ENCODE peak calls at places on chromosomes 13 and 19, in ten cellular contexts. L is ovary; Q is fibroblast of mammary gland; X is right cardiac atrium; R is AG04450; A is right atrium auricular region; I is HL-60; H is body of pancreas; F is pancreas; Y is effector memory CD4-positive, alpha-beta T cell. G is an unnamed sample.

GRCh38 chr19:30780456-30780855 is 408.3 kb downstream of the ZNF536 start:
- DNase-seq in L (no peak), A (peak; percentile 44), X (no peak), Q (no peak), H (no peak), Y (no peak), I (no peak), F (no peak), R (no peak), G (no peak)

GRCh38 chr19:55069137-55069858 is 6.3 kb upstream of the RDH13 start:
- DNase-seq in R (no peak), A (no peak), F (no peak), I (no peak), Y (no peak), X (peak; percentile 51), H (peak; percentile 47), L (no peak), Q (peak; percentile 21), G (peak; percentile 28)

GRCh38 chr19:12825259-12826131 is 8.9 kb downstream of the RTBDN start:
- DNase-seq in A (no peak), Q (no peak), R (no peak), F (peak; percentile 66), X (no peak), H (no peak), I (no peak), Y (no peak), L (no peak), G (peak; percentile 54)

GRCh38 chr13:43397110-43397509 is 373.7 kb downstream of the DNAJC15 start:
- DNase-seq in Y (no peak), L (no peak), A (no peak), I (no peak), X (no peak), H (no peak), R (no peak), F (no peak), Q (peak; percentile 85), G (peak; percentile 28)

GRCh38 chr19:13022859-13023636 is 27.8 kb downstream of the NFIX start:
- DNase-seq in A (peak; percentile 86), Y (no peak), X (peak; percentile 94), F (no peak), I (peak; percentile 7), L (peak; percentile 90), R (peak; percentile 92), Q (peak; percentile 97), H (peak; percentile 57), G (peak; percentile 96)

GRCh38 chr19:55377356-55378131 is 918 bp downstream of the TMEM190 start:
- DNase-seq in Y (no peak), Q (no peak), A (no peak), X (peak; percentile 79), L (no peak), I (no peak), F (no peak), H (no peak), R (no peak), G (no peak)

GRCh38 chr13:80338781-80339577 is 1.9 kb downstream of the SPRY2 start:
- DNase-seq in L (peak; percentile 63), A (peak; percentile 83), H (peak; percentile 66), Q (peak; percentile 79), I (no peak), R (peak; percentile 56), F (peak; percentile 81), Y (no peak), X (peak; percentile 91), G (peak; percentile 79)

GRCh38 chr13:43805071-43805468 is 18.3 kb upstream of the ENOX1 start:
- DNase-seq in F (no peak), H (no peak), A (no peak), I (no peak), X (no peak), L (no peak), Y (no peak), R (peak; percentile 54), Q (peak; percentile 100), G (peak; percentile 51)

DNA sequence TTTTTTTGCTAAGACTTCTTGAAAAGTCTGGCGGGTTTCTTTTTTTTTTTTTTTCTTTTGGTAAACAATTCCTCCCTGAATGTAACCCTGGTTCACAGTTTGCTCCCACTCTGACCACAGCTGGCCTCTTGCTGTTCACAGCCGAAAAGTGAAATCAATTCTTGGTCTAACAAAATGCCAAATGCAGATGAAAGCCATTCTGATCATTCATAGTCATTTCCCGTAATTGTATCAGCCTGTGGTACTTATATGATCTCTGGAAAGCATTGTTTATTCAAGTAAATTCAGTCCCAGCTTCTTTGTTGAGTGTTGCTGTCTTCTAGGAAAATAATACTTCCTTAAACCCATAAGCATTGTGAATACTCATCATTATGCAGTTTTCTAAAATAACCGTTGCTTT is 87.5 kb downstream of the MAB21L1 start:
- DNase-seq in I (no peak), Q (peak; percentile 72), F (no peak), H (no peak), A (no peak), Y (no peak), R (no peak), L (no peak), X (no peak), G (peak; percentile 74)
- H3K4me3 ChIP-seq in I (no peak overlapping the region), Q (peak overlapping the region; percentile 6), F (no peak overlapping the region), H (no peak overlapping the region), A (peak overlapping the region; percentile 1), Y (no peak overlapping the region), R (no peak overlapping the region), L (no peak overlapping the region), X (peak overlapping the region; percentile 34), G (no peak overlapping the region)

GRCh38 chr19:1556639-1557070 is 11.5 kb downstream of the MEX3D start:
- DNase-seq in A (no peak), I (no peak), Q (no peak), H (no peak), L (no peak), X (no peak), R (no peak), Y (no peak), F (no peak), G (no peak)

GRCh38 chr19:1558552-1558951 is 9.6 kb downstream of the MEX3D start:
- DNase-seq in X (no peak), A (no peak), I (no peak), L (no peak), Y (no peak), H (no peak), Q (no peak), F (no peak), R (no peak), G (no peak)

GRCh38 chr19:1553415-1553814 is 14.7 kb downstream of the MEX3D start:
- DNase-seq in F (no peak), Y (no peak), L (no peak), Q (no peak), R (no peak), H (no peak), X (no peak), I (no peak), A (no peak), G (no peak)

GRCh38 chr19:1555802-1556638 is 12.1 kb downstream of the MEX3D start:
- DNase-seq in L (no peak), I (no peak), H (no peak), F (no peak), R (no peak), Y (no peak), A (no peak), X (no peak), Q (no peak), G (no peak)

GRCh38 chr19:1554968-1555801 is 12.9 kb downstream of the MEX3D start:
- DNase-seq in Q (no peak), H (no peak), R (no peak), A (no peak), F (no peak), I (no peak), L (no peak), X (no peak), Y (no peak), G (no peak)
- H3K4me3 ChIP-seq in Q (no peak overlapping the region), H (no peak overlapping the region), R (no peak overlapping the region), A (no peak overlapping the region), F (no peak overlapping the region), I (no peak overlapping the region), L (no peak overlapping the region), X (no peak overlapping the region), Y (no peak overlapping the region), G (no peak overlapping the region)

GRCh38 chr13:37869506-37869755 is 141 bp downstream of the TRPC4 start:
- DNase-seq in A (no peak), L (no peak), Q (peak; percentile 14), I (no peak), X (peak; percentile 37), R (no peak), F (peak; percentile 58), H (no peak), Y (no peak), G (no peak)

GRCh38 chr13:37869756-37870488 is at the start of gene TRPC4:
- DNase-seq in Q (peak; percentile 65), I (no peak), F (peak; percentile 63), H (peak; percentile 51), X (peak; percentile 64), R (no peak), A (no peak), Y (no peak), L (peak; percentile 66), G (peak; percentile 82)

GRCh38 chr13:37870895-37871550 is 1.5 kb upstream of the TRPC4 start:
- DNase-seq in R (no peak), F (no peak), Y (no peak), Q (peak; percentile 77), I (no peak), H (no peak), X (no peak), A (no peak), L (no peak), G (peak; percentile 74)

GRCh38 chr13:37868691-37869505 is 674 bp downstream of the TRPC4 start:
- DNase-seq in I (no peak), L (no peak), A (no peak), F (no peak), R (no peak), Q (peak; percentile 14), Y (no peak), H (no peak), X (peak; percentile 33), G (peak; percentile 51)

GRCh38 chr13:37870489-37870845 is 895 bp upstream of the TRPC4 start:
- DNase-seq in A (no peak), L (no peak), H (no peak), X (no peak), R (no peak), Y (no peak), F (no peak), Q (no peak), I (no peak), G (peak; percentile 14)
- H3K4me3 ChIP-seq in A (peak overlapping the region; percentile 49), L (peak overlapping the region; percentile 62), H (no peak overlapping the region), X (peak overlapping the region; percentile 42), R (peak overlapping the region; percentile 76), Y (no peak overlapping the region), F (no peak overlapping the region), Q (peak overlapping the region; percentile 52), I (no peak overlapping the region), G (peak overlapping the region; percentile 71)

GRCh38 chr19:42474743-42475142 is 32.0 kb upstream of the CXCL17 start:
- DNase-seq in F (no peak), R (no peak), I (no peak), H (no peak), X (no peak), L (no peak), Q (no peak), A (no peak), Y (no peak), G (no peak)

GRCh38 chr19:42469311-42470239 is 26.8 kb upstream of the CXCL17 start:
- DNase-seq in R (no peak), A (no peak), L (no peak), Q (peak; percentile 27), X (no peak), Y (no peak), I (no peak), H (no peak), F (no peak), G (no peak)

GRCh38 chr19:42472402-42473147 is 29.8 kb upstream of the CXCL17 start:
- DNase-seq in R (no peak), Q (no peak), H (no peak), X (no peak), F (no peak), L (no peak), I (no peak), Y (no peak), A (no peak), G (no peak)

GRCh38 chr19:42473686-42474085 is 30.9 kb upstream of the CXCL17 start:
- DNase-seq in I (no peak), A (no peak), F (no peak), X (no peak), H (no peak), Y (no peak), Q (no peak), L (no peak), R (no peak), G (no peak)

GRCh38 chr19:42471554-42472249 is 29.0 kb upstream of the CXCL17 start:
- DNase-seq in L (no peak), X (no peak), I (no peak), A (no peak), R (no peak), Q (peak; percentile 31), F (no peak), H (no peak), Y (no peak), G (no peak)
- H3K4me3 ChIP-seq in L (no peak overlapping the region), X (no peak overlapping the region), I (no peak overlapping the region), A (no peak overlapping the region), R (no peak overlapping the region), Q (no peak overlapping the region), F (no peak overlapping the region), H (no peak overlapping the region), Y (no peak overlapping the region), G (no peak overlapping the region)